ENCODE peak calls at places on chromosomes 5 and 9, in eight cellular contexts. H, O, Z, A, P, D, N and Y are unnamed samples.

GRCh38 chr9:70415041-70415440 is 584 bp upstream of the KLF9 start:
- DNase-seq in H (no peak), O (no peak), Z (no peak), A (no peak), P (no peak), D (no peak), N (no peak), Y (no peak)

GRCh38 chr5:40502736-40503135 is 177.0 kb upstream of the PTGER4 start:
- DNase-seq in H (no peak), O (no peak), Z (no peak), A (no peak), P (peak), D (no peak), N (no peak), Y (no peak)

GRCh38 chr9:87437966-87438365 is 59.7 kb upstream of the DAPK1 start:
- DNase-seq in H (no peak), O (no peak), Z (no peak), A (no peak), P (no peak), D (no peak), N (no peak), Y (no peak)

GRCh38 chr5:91403404-91403803 is 20.3 kb upstream of the ARRDC3 start:
- DNase-seq in H (no peak), O (no peak), Z (peak), A (no peak), P (no peak), D (no peak), N (no peak), Y (no peak)

GRCh38 chr5:177320879-177321278 is 9.2 kb upstream of the MXD3 start:
- DNase-seq in H (no peak), O (peak), Z (no peak), A (no peak), P (peak), D (no peak), N (no peak), Y (no peak)

GRCh38 chr5:91058575-91058974 is 324.5 kb downstream of the ARRDC3 start:
- DNase-seq in H (no peak), O (no peak), Z (no peak), A (no peak), P (no peak), D (no peak), N (peak), Y (no peak)

GRCh38 chr9:127421057-127421456 is 3.1 kb upstream of the ZNF79 start:
- DNase-seq in H (no peak), O (no peak), Z (no peak), A (no peak), P (no peak), D (no peak), N (no peak), Y (no peak)

GRCh38 chr9:129333961-129334743 is 156.1 kb upstream of the IER5L start:
- DNase-seq in H (peak), O (peak), Z (peak), A (peak), P (peak), D (peak), N (no peak), Y (no peak)

GRCh38 chr9:72526901-72527800 is 5.7 kb downstream of the TMC1 start:
- DNase-seq in H (peak), O (peak), Z (peak), A (peak), P (peak), D (peak), N (peak), Y (no peak)

GRCh38 chr9:121860213-121860612 is 208.8 kb downstream of the DAB2IP start:
- DNase-seq in H (no peak), O (no peak), Z (no peak), A (no peak), P (no peak), D (no peak), N (no peak), Y (no peak)

GRCh38 chr5:69368458-69369368 is 607 bp downstream of the AK6 start:
- DNase-seq in H (no peak), O (no peak), Z (peak), A (peak), P (peak), D (peak), N (no peak), Y (no peak)

GRCh38 chr9:36450110-36450732 is 50.2 kb upstream of the RNF38 start:
- DNase-seq in H (no peak), O (no peak), Z (peak), A (no peak), P (peak), D (peak), N (peak), Y (no peak)

GRCh38 chr5:176927562-176927961 is 28.4 kb upstream of the HK3 start:
- DNase-seq in H (no peak), O (no peak), Z (no peak), A (no peak), P (no peak), D (no peak), N (no peak), Y (no peak)

GRCh38 chr5:92780057-92780456 is 801.0 kb downstream of the NR2F1-AS1 start:
- DNase-seq in H (no peak), O (no peak), Z (no peak), A (no peak), P (no peak), D (no peak), N (no peak), Y (no peak)

GRCh38 chr5:168656633-168657032 is 77.5 kb upstream of the PANK3 start:
- DNase-seq in H (no peak), O (no peak), Z (no peak), A (no peak), P (no peak), D (no peak), N (no peak), Y (no peak)

GRCh38 chr5:3854069-3854741 is 258.6 kb downstream of the IRX1 start:
- DNase-seq in H (no peak), O (no peak), Z (no peak), A (no peak), P (no peak), D (no peak), N (no peak), Y (no peak)